ENCODE peak calls at places on chromosomes 12 and 14, in four cellular contexts. S, G, X and C are unnamed samples.

GRCh38 chr12:59699408-59700144 is 103.7 kb downstream of the SLC16A7 start:
- DNase-seq in S (no peak), G (peak; percentile 89), X (no peak), C (peak; percentile 89)

GRCh38 chr14:103111297-103111981 is 11.8 kb upstream of the TNFAIP2 start:
- DNase-seq in S (no peak), G (no peak), X (no peak), C (no peak)

GRCh38 chr12:27463826-27464554 is 17.5 kb downstream of the SMCO2 start:
- DNase-seq in S (peak; percentile 81), G (peak; percentile 87), X (no peak), C (peak; percentile 93)

GRCh38 chr12:121513464-121514183 is 67.2 kb downstream of the KDM2B start:
- DNase-seq in S (no peak), G (no peak), X (no peak), C (no peak)

GRCh38 chr12:2382391-2383155 is 329.8 kb downstream of the CACNA1C start:
- DNase-seq in S (no peak), G (peak; percentile 36), X (no peak), C (no peak)

GRCh38 chr12:42552822-42553221 is 36.7 kb downstream of the PRICKLE1 start:
- DNase-seq in S (no peak), G (no peak), X (no peak), C (no peak)

GRCh38 chr12:41552507-41553047 is 364.5 kb downstream of the PDZRN4 start:
- DNase-seq in S (no peak), G (no peak), X (no peak), C (no peak)

GRCh38 chr14:97584528-97584927 is 787.3 kb downstream of the VRK1 start:
- DNase-seq in S (no peak), G (no peak), X (no peak), C (no peak)

GRCh38 chr12:51536159-51536558 is 54.9 kb upstream of the SCN8A start:
- DNase-seq in S (no peak), G (peak; percentile 5), X (no peak), C (peak; percentile 30)

GRCh38 chr12:92107621-92108131 is 38.0 kb downstream of the BTG1 start:
- DNase-seq in S (no peak), G (no peak), X (no peak), C (no peak)

GRCh38 chr14:100533647-100534485 is 53.4 kb downstream of the BEGAIN start:
- DNase-seq in S (peak; percentile 16), G (no peak), X (no peak), C (no peak)

GRCh38 chr14:59301354-59301753 is 112.9 kb downstream of the DAAM1 start:
- DNase-seq in S (no peak), G (no peak), X (no peak), C (no peak)

GRCh38 chr12:27644446-27644845 is 51.8 kb upstream of the REP15 start:
- DNase-seq in S (no peak), G (peak; percentile 81), X (no peak), C (peak; percentile 77)

GRCh38 chr14:65421201-65421981 is 8.9 kb downstream of the FUT8 start:
- DNase-seq in S (no peak), G (peak; percentile 65), X (no peak), C (peak; percentile 33)
- H3K4me3 ChIP-seq in S (no peak overlapping the region), G (no peak overlapping the region), X (no peak overlapping the region), C (no peak overlapping the region)

GRCh38 chr14:50006141-50006540 is 110.2 kb downstream of the VCPKMT start:
- DNase-seq in S (no peak), G (no peak), X (no peak), C (no peak)

GRCh38 chr14:50001999-50002925 is 109.4 kb downstream of the ARF6 start:
- DNase-seq in S (no peak), G (no peak), X (no peak), C (no peak)

GRCh38 chr14:50002926-50003212 is 110.0 kb downstream of the ARF6 start:
- DNase-seq in S (no peak), G (no peak), X (no peak), C (no peak)

GRCh38 chr14:50001146-50001998 is 108.5 kb downstream of the ARF6 start:
- DNase-seq in S (no peak), G (peak; percentile 90), X (no peak), C (no peak)

GRCh38 chr14:50003213-50004021 is 110.5 kb downstream of the ARF6 start:
- DNase-seq in S (peak; percentile 86), G (peak; percentile 51), X (peak; percentile 43), C (peak; percentile 45)
- TF ChIP-seq CTCF in S (peak; percentile 46), G (no peak), X (peak; percentile 47), C (no peak)

DNA sequence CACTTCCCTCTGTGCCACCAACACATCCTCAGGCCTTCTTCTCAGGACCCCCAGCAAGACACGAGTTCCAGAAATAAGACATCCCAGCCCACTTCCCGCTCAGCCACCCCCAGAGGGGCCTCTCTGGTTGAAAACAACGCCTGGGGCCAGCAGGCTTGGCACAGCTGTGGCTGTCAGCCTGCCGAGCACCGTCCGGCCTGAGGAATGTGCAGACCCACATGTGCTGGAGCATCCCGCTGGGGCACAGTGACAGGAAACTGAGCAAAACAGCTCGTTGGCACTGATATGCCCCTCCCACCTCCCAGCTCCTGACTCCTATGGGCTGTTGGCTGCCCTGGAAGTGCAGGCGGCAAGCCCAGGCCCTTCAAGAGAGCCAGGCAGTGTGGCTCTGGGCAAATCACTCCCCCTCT is 1.4 kb downstream of the SYNE3 start:
- DNase-seq in S (peak; percentile 67), G (peak; percentile 42), X (no peak), C (no peak)
- H3K4me3 ChIP-seq in S (peak overlapping the region; percentile 91), G (peak overlapping the region; percentile 71), X (peak overlapping the region; percentile 77), C (no peak overlapping the region)

GRCh38 chr14:93331375-93332031 is 1.3 kb downstream of the BTBD7 start:
- DNase-seq in S (peak; percentile 33), G (no peak), X (no peak), C (peak; percentile 6)

GRCh38 chr14:93332032-93332852 is 594 bp downstream of the BTBD7 start:
- DNase-seq in S (peak; percentile 67), G (peak; percentile 17), X (no peak), C (peak; percentile 91)

GRCh38 chr14:93330609-93331000 is 2.2 kb downstream of the BTBD7 start:
- DNase-seq in S (no peak), G (no peak), X (no peak), C (no peak)

GRCh38 chr14:93333631-93334095 is 827 bp upstream of the BTBD7 start:
- DNase-seq in S (no peak), G (no peak), X (no peak), C (no peak)

DNA sequence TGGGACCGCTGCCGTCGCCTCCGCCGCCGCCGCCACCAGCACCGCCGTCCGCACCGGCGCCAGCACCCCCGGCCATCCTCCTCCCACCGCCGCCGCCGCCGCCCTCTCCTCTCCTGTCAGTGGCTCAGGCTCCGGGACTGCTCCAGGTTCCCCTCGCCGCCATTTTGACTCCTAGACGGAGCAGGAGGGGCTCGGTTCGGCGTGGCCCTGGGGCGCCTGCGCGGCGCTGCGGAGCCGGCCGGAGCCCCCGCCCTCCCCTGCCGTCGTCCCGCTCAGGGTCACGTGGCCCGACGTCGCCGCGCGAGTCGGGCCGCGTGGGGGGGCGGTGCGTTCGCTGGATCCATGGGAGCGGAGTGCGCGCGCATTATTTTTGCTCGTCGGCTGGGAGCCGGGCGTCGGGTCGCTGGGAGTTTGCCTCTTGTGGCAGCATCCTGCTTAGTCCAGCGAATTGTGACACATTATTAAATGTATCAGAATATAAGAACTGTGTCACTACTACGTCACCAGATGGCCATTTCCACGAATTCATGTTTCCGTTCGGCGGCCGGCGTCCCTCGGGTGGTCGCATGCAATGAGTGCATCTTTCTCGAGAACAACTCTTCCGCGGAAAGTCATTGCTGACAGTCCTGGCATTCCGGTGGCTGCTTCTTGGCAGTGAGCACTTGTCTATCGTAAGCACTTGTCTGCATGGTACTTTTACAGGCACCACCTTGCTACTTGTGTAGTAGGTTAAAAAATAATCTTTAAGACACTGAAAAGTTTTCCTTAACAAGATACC is at the start of gene BTBD7:
- DNase-seq in S (peak; percentile 95), G (peak; percentile 90), X (peak; percentile 56), C (peak; percentile 99)
- TF ChIP-seq CTCF in S (peak; percentile 41), G (peak; percentile 31), X (peak; percentile 45), C (no peak)

DNA sequence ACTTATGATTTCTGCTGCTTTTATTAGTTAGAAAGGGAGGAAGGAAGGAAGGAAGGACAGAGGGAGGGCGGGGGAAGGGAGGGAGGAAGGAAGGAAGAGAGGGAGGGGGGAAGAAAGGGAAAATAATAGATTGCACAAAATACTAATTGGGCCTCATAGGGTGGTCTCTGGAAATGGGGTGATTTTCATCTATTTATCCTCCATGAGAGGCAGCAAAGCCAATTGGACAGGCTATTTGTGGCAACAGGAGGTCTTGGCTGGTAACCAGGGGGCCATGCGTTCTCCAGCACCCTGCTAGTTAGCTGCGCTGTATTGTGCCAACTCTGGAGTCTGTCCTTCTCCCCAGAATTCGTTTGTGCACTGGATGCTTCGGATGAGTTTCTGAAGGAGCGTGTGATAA is 24.1 kb upstream of the PAPOLA start:
- DNase-seq in S (no peak), G (no peak), X (no peak), C (no peak)
- H3K4me3 ChIP-seq in S (no peak overlapping the region), G (no peak overlapping the region), X (no peak overlapping the region), C (no peak overlapping the region)

DNA sequence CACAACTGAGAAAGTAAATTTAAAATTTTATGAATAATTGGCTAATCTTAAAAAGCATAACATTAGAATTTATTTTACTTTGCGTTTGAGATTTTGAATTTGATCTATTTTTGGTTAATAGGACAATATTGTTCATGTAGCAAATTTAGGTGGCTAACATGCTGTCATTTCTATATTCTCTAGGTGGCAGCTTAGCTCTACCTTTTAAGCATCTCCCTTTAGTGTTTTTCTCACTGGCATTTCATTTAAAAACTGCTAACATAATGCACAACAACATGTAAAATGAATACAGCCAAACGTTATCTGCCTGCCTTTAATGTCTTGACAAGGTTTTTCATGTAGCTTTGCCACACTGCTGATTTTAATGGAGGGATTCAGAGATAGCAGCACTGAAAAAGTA is 272.3 kb upstream of the FBXO33 start:
- DNase-seq in S (no peak), G (no peak), X (no peak), C (no peak)
- TF ChIP-seq CTCF in S (peak; percentile 38), G (no peak), X (no peak), C (no peak)

GRCh38 chr12:89451876-89452275 is 72.7 kb downstream of the GALNT4 start:
- DNase-seq in S (peak; percentile 25), G (peak; percentile 66), X (no peak), C (peak; percentile 90)
- H3K4me3 ChIP-seq in S (peak overlapping the region; percentile 20), G (no peak overlapping the region), X (no peak overlapping the region), C (no peak overlapping the region)

DNA sequence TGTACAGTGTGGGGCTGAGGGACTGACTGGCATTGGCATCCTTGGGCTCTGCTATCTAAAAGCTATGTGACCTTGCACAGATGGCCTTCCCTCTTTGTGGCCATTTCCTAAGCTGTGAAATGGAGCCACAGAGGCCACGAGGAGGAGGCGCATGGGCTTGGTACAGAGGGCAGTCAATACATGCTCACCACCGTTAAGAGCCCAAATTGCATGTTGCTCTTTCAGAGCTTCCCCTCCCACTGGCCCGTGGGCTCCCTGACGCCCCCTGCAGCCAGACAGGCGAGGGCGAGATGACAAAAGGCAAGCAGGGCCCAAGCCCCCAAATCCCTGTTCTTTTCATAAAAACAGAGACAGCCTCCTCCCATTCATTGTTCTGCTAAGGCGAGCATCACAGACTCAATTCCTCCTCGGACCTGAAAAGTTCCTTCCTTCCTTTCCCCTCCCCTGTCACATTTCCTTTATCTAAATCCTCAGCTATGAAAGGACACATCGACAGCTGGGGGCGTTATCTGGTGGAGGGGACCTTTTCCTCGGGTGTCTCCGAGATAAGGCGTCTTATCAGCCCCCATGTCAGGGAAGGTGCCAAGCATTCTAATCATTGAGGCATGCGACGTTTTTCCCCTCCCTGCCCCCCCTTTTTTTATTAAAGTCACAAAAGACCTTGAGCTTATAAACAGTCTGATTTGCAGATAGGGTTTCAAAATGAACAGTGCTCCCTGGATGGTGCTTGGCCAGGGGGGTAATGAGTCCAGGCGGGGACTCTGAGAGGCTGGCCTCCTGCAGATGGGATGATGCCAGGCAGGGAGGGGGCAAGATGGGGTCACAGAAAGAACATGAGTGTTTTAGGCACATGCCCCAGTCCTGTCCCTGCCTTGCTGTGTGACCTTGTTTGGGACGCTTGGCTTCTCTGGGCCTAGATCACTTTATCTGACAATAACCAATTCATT is 26.4 kb downstream of the FAM222A start:
- DNase-seq in S (peak; percentile 4), G (no peak), X (no peak), C (no peak)
- TF ChIP-seq CTCF in S (peak; percentile 25), G (peak; percentile 36), X (no peak), C (peak; percentile 42)